ENCODE peak calls at places on chromosomes 1 and 21, in five cellular contexts. W, G, K, L and Y are unnamed samples.

GRCh38 chr1:40984066-40984465 is 4.6 kb downstream of the CTPS1 start:
- DNase-seq in K (no peak), W (peak; percentile 55), L (no peak), G (no peak), Y (no peak)

GRCh38 chr1:25944986-25945385 is 38.8 kb upstream of the STMN1 start:
- DNase-seq in G (no peak), K (no peak), L (no peak), W (no peak), Y (no peak)

GRCh38 chr1:65477414-65478378 is 57.2 kb downstream of the LEPR start:
- DNase-seq in W (peak; percentile 39), K (no peak), L (no peak), G (no peak), Y (no peak)

GRCh38 chr1:246687002-246687401 is 37.2 kb upstream of the SCCPDH start:
- DNase-seq in W (no peak), L (no peak), K (no peak), G (no peak), Y (no peak)

GRCh38 chr21:45822429-45823099 is 159.0 kb upstream of the COL6A1 start:
- DNase-seq in G (no peak), W (no peak), L (no peak), K (peak; percentile 12), Y (no peak)

GRCh38 chr1:82377201-82377884 is 576.6 kb downstream of the ADGRL2 start:
- DNase-seq in W (peak; percentile 42), K (no peak), L (no peak), G (no peak), Y (no peak)

GRCh38 chr1:39154553-39155361 is 49.7 kb upstream of the MACF1 start:
- DNase-seq in K (no peak), G (peak; percentile 55), L (no peak), W (peak; percentile 87), Y (no peak)

GRCh38 chr1:183278736-183279591 is 92.9 kb downstream of the LAMC2 start:
- DNase-seq in K (no peak), W (peak; percentile 63), G (peak; percentile 93), L (no peak), Y (no peak)

GRCh38 chr1:204289280-204289679 is 70.4 kb downstream of the PLEKHA6 start:
- DNase-seq in L (no peak), W (no peak), K (no peak), G (no peak), Y (no peak)

GRCh38 chr1:21852282-21853129 is 40.4 kb downstream of the LDLRAD2 start:
- DNase-seq in W (no peak), L (no peak), G (no peak), K (no peak), Y (no peak)

GRCh38 chr1:47230692-47231313 is 1.2 kb downstream of the TAL1 start:
- DNase-seq in W (no peak), G (no peak), L (no peak), K (no peak), Y (no peak)